ENCODE peak calls at places on chromosomes 12 and 14, in ten cellular contexts. One of them, this sample, is unnamed.

GRCh38 chr12:104736307-104736706 is 221.8 kb downstream of the SLC41A2 start:
- DNase-seq in WERI-Rb-1: no peak
- DNase-seq in dorsolateral prefrontal cortex: no peak
- DNase-seq in left ventricle myocardium inferior: no peak
- DNase-seq in CD4-positive, alpha-beta T cell: no peak
- DNase-seq in tibial artery: no peak
- DNase-seq in HepG2: no peak
- DNase-seq in upper lobe of right lung: no peak
- DNase-seq in cardiac fibroblast: peak
- DNase-seq in pancreas: no peak
- DNase-seq in this sample: peak

GRCh38 chr14:54828031-54828430 is 74.6 kb downstream of the GCH1 start:
- DNase-seq in WERI-Rb-1: no peak
- DNase-seq in dorsolateral prefrontal cortex: no peak
- DNase-seq in left ventricle myocardium inferior: no peak
- DNase-seq in CD4-positive, alpha-beta T cell: no peak
- DNase-seq in tibial artery: no peak
- DNase-seq in HepG2: no peak
- DNase-seq in upper lobe of right lung: no peak
- DNase-seq in cardiac fibroblast: no peak
- DNase-seq in pancreas: no peak
- DNase-seq in this sample: no peak

GRCh38 chr14:103935102-103935501 is 6.8 kb downstream of the TDRD9 start:
- DNase-seq in WERI-Rb-1: no peak
- DNase-seq in dorsolateral prefrontal cortex: no peak
- DNase-seq in left ventricle myocardium inferior: no peak
- DNase-seq in CD4-positive, alpha-beta T cell: no peak
- DNase-seq in tibial artery: no peak
- DNase-seq in HepG2: no peak
- DNase-seq in upper lobe of right lung: no peak
- DNase-seq in cardiac fibroblast: no peak
- DNase-seq in pancreas: no peak
- DNase-seq in this sample: no peak

GRCh38 chr12:62986844-62987243 is 51.9 kb upstream of the PPM1H start:
- DNase-seq in WERI-Rb-1: no peak
- DNase-seq in dorsolateral prefrontal cortex: no peak
- DNase-seq in left ventricle myocardium inferior: no peak
- DNase-seq in CD4-positive, alpha-beta T cell: no peak
- DNase-seq in tibial artery: no peak
- DNase-seq in HepG2: no peak
- DNase-seq in upper lobe of right lung: no peak
- DNase-seq in cardiac fibroblast: no peak
- DNase-seq in pancreas: no peak
- DNase-seq in this sample: no peak

GRCh38 chr14:59310644-59311043 is 122.2 kb downstream of the DAAM1 start:
- DNase-seq in WERI-Rb-1: no peak
- DNase-seq in dorsolateral prefrontal cortex: no peak
- DNase-seq in left ventricle myocardium inferior: no peak
- DNase-seq in CD4-positive, alpha-beta T cell: no peak
- DNase-seq in tibial artery: no peak
- DNase-seq in HepG2: no peak
- DNase-seq in upper lobe of right lung: no peak
- DNase-seq in cardiac fibroblast: no peak
- DNase-seq in pancreas: no peak
- DNase-seq in this sample: peak

GRCh38 chr12:54082402-54082892 is 28.8 kb downstream of the HOXC4 start:
- DNase-seq in WERI-Rb-1: peak
- DNase-seq in dorsolateral prefrontal cortex: no peak
- DNase-seq in left ventricle myocardium inferior: no peak
- DNase-seq in CD4-positive, alpha-beta T cell: peak
- DNase-seq in tibial artery: no peak
- DNase-seq in HepG2: no peak
- DNase-seq in upper lobe of right lung: no peak
- DNase-seq in cardiac fibroblast: no peak
- DNase-seq in pancreas: no peak
- DNase-seq in this sample: peak

GRCh38 chr12:100058482-100059029 is 73.8 kb upstream of the ANKS1B start:
- DNase-seq in WERI-Rb-1: no peak
- DNase-seq in dorsolateral prefrontal cortex: no peak
- DNase-seq in left ventricle myocardium inferior: no peak
- DNase-seq in CD4-positive, alpha-beta T cell: no peak
- DNase-seq in tibial artery: no peak
- DNase-seq in HepG2: no peak
- DNase-seq in upper lobe of right lung: no peak
- DNase-seq in cardiac fibroblast: peak
- DNase-seq in pancreas: no peak
- DNase-seq in this sample: peak

GRCh38 chr12:13248956-13249355 is 52.4 kb downstream of the EMP1 start:
- DNase-seq in WERI-Rb-1: no peak
- DNase-seq in dorsolateral prefrontal cortex: no peak
- DNase-seq in left ventricle myocardium inferior: no peak
- DNase-seq in CD4-positive, alpha-beta T cell: no peak
- DNase-seq in tibial artery: no peak
- DNase-seq in HepG2: no peak
- DNase-seq in upper lobe of right lung: no peak
- DNase-seq in cardiac fibroblast: peak
- DNase-seq in pancreas: no peak
- DNase-seq in this sample: no peak

GRCh38 chr14:54548491-54548890 is 18.4 kb upstream of the SAMD4A start:
- DNase-seq in WERI-Rb-1: no peak
- DNase-seq in dorsolateral prefrontal cortex: no peak
- DNase-seq in left ventricle myocardium inferior: no peak
- DNase-seq in CD4-positive, alpha-beta T cell: no peak
- DNase-seq in tibial artery: no peak
- DNase-seq in HepG2: no peak
- DNase-seq in upper lobe of right lung: no peak
- DNase-seq in cardiac fibroblast: no peak
- DNase-seq in pancreas: no peak
- DNase-seq in this sample: no peak

GRCh38 chr14:102699416-102700110 is 77.7 kb upstream of the TRAF3 start:
- DNase-seq in WERI-Rb-1: no peak
- DNase-seq in dorsolateral prefrontal cortex: no peak
- DNase-seq in left ventricle myocardium inferior: no peak
- DNase-seq in CD4-positive, alpha-beta T cell: no peak
- DNase-seq in tibial artery: no peak
- DNase-seq in HepG2: no peak
- DNase-seq in upper lobe of right lung: no peak
- DNase-seq in cardiac fibroblast: peak
- DNase-seq in pancreas: no peak
- DNase-seq in this sample: peak

GRCh38 chr12:98998697-98999299 is 353.7 kb downstream of the APAF1 start:
- DNase-seq in WERI-Rb-1: no peak
- DNase-seq in dorsolateral prefrontal cortex: no peak
- DNase-seq in left ventricle myocardium inferior: no peak
- DNase-seq in CD4-positive, alpha-beta T cell: no peak
- DNase-seq in tibial artery: no peak
- DNase-seq in HepG2: peak
- DNase-seq in upper lobe of right lung: no peak
- DNase-seq in cardiac fibroblast: peak
- DNase-seq in pancreas: no peak
- DNase-seq in this sample: peak

GRCh38 chr12:114995891-114996290 is 311.9 kb upstream of the TBX3 start:
- DNase-seq in WERI-Rb-1: no peak
- DNase-seq in dorsolateral prefrontal cortex: no peak
- DNase-seq in left ventricle myocardium inferior: no peak
- DNase-seq in CD4-positive, alpha-beta T cell: no peak
- DNase-seq in tibial artery: no peak
- DNase-seq in HepG2: no peak
- DNase-seq in upper lobe of right lung: no peak
- DNase-seq in cardiac fibroblast: peak
- DNase-seq in pancreas: no peak
- DNase-seq in this sample: peak

GRCh38 chr14:91377700-91378652 is 39.6 kb downstream of the CCDC88C start:
- DNase-seq in WERI-Rb-1: no peak
- DNase-seq in dorsolateral prefrontal cortex: no peak
- DNase-seq in left ventricle myocardium inferior: no peak
- DNase-seq in CD4-positive, alpha-beta T cell: no peak
- DNase-seq in tibial artery: no peak
- DNase-seq in HepG2: no peak
- DNase-seq in upper lobe of right lung: peak
- DNase-seq in cardiac fibroblast: no peak
- DNase-seq in pancreas: no peak
- DNase-seq in this sample: no peak
- TF ChIP-seq CTCF in WERI-Rb-1: no peak
- TF ChIP-seq CTCF in dorsolateral prefrontal cortex: no peak
- TF ChIP-seq CTCF in left ventricle myocardium inferior: no peak
- TF ChIP-seq CTCF in CD4-positive, alpha-beta T cell: no peak
- TF ChIP-seq CTCF in tibial artery: no peak
- TF ChIP-seq CTCF in HepG2: no peak
- TF ChIP-seq CTCF in upper lobe of right lung: no peak
- TF ChIP-seq CTCF in cardiac fibroblast: no peak
- TF ChIP-seq CTCF in pancreas: no peak
- TF ChIP-seq CTCF in this sample: no peak

GRCh38 chr12:17592472-17592871 is 497.5 kb downstream of the RERGL start:
- DNase-seq in WERI-Rb-1: no peak
- DNase-seq in dorsolateral prefrontal cortex: no peak
- DNase-seq in left ventricle myocardium inferior: no peak
- DNase-seq in CD4-positive, alpha-beta T cell: no peak
- DNase-seq in tibial artery: no peak
- DNase-seq in HepG2: no peak
- DNase-seq in upper lobe of right lung: no peak
- DNase-seq in cardiac fibroblast: no peak
- DNase-seq in pancreas: no peak
- DNase-seq in this sample: no peak

GRCh38 chr12:17591113-17591512 is 498.9 kb downstream of the RERGL start:
- DNase-seq in WERI-Rb-1: no peak
- DNase-seq in dorsolateral prefrontal cortex: no peak
- DNase-seq in left ventricle myocardium inferior: no peak
- DNase-seq in CD4-positive, alpha-beta T cell: no peak
- DNase-seq in tibial artery: no peak
- DNase-seq in HepG2: no peak
- DNase-seq in upper lobe of right lung: no peak
- DNase-seq in cardiac fibroblast: no peak
- DNase-seq in pancreas: no peak
- DNase-seq in this sample: no peak

GRCh38 chr12:17593715-17594406 is 496.1 kb downstream of the RERGL start:
- DNase-seq in WERI-Rb-1: no peak
- DNase-seq in dorsolateral prefrontal cortex: no peak
- DNase-seq in left ventricle myocardium inferior: no peak
- DNase-seq in CD4-positive, alpha-beta T cell: no peak
- DNase-seq in tibial artery: no peak
- DNase-seq in HepG2: no peak
- DNase-seq in upper lobe of right lung: no peak
- DNase-seq in cardiac fibroblast: no peak
- DNase-seq in pancreas: no peak
- DNase-seq in this sample: no peak

DNA sequence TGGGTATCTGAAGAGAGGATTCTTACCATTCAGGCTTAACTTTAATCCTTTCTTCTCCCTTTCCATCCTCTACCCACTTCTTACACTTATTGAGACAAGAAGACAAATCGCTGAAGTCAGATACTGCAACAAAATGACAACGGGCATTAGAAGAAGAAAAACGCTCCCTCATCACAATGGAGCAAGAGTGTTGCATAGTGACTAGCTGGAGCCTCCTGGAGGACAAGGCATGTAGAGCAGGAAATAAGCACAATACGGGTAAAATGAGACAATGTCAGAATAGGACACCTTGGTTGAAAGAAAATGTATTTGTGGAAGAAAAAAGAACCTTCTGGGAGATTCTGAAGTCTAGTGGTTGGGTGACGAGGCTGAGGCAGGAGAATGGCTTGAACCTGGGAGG is 501.0 kb downstream of the RERGL start:
- DNase-seq in WERI-Rb-1: peak
- DNase-seq in dorsolateral prefrontal cortex: no peak
- DNase-seq in left ventricle myocardium inferior: no peak
- DNase-seq in CD4-positive, alpha-beta T cell: no peak
- DNase-seq in tibial artery: no peak
- DNase-seq in HepG2: peak
- DNase-seq in upper lobe of right lung: no peak
- DNase-seq in cardiac fibroblast: peak
- DNase-seq in pancreas: no peak
- DNase-seq in this sample: peak
- TF ChIP-seq CTCF in WERI-Rb-1: peak
- TF ChIP-seq CTCF in dorsolateral prefrontal cortex: no peak
- TF ChIP-seq CTCF in left ventricle myocardium inferior: no peak
- TF ChIP-seq CTCF in CD4-positive, alpha-beta T cell: no peak
- TF ChIP-seq CTCF in tibial artery: no peak
- TF ChIP-seq CTCF in HepG2: peak
- TF ChIP-seq CTCF in upper lobe of right lung: peak
- TF ChIP-seq CTCF in cardiac fibroblast: peak
- TF ChIP-seq CTCF in pancreas: no peak
- TF ChIP-seq CTCF in this sample: peak

GRCh38 chr12:2548095-2548494 is 246.7 kb upstream of the FKBP4 start:
- DNase-seq in WERI-Rb-1: peak
- DNase-seq in dorsolateral prefrontal cortex: no peak
- DNase-seq in left ventricle myocardium inferior: no peak
- DNase-seq in CD4-positive, alpha-beta T cell: no peak
- DNase-seq in tibial artery: no peak
- DNase-seq in HepG2: no peak
- DNase-seq in upper lobe of right lung: peak
- DNase-seq in cardiac fibroblast: no peak
- DNase-seq in pancreas: no peak
- DNase-seq in this sample: no peak
- TF ChIP-seq CTCF in WERI-Rb-1: peak
- TF ChIP-seq CTCF in dorsolateral prefrontal cortex: no peak
- TF ChIP-seq CTCF in left ventricle myocardium inferior: no peak
- TF ChIP-seq CTCF in CD4-positive, alpha-beta T cell: no peak
- TF ChIP-seq CTCF in tibial artery: no peak
- TF ChIP-seq CTCF in HepG2: no peak
- TF ChIP-seq CTCF in upper lobe of right lung: no peak
- TF ChIP-seq CTCF in cardiac fibroblast: no peak
- TF ChIP-seq CTCF in pancreas: no peak
- TF ChIP-seq CTCF in this sample: no peak

GRCh38 chr14:21097616-21098133 is 780 bp downstream of the ZNF219 start:
- DNase-seq in WERI-Rb-1: peak
- DNase-seq in dorsolateral prefrontal cortex: no peak
- DNase-seq in left ventricle myocardium inferior: no peak
- DNase-seq in CD4-positive, alpha-beta T cell: no peak
- DNase-seq in tibial artery: no peak
- DNase-seq in HepG2: no peak
- DNase-seq in upper lobe of right lung: no peak
- DNase-seq in cardiac fibroblast: no peak
- DNase-seq in pancreas: peak
- DNase-seq in this sample: no peak

GRCh38 chr14:21099596-21099985 is 1.1 kb upstream of the ZNF219 start:
- DNase-seq in WERI-Rb-1: no peak
- DNase-seq in dorsolateral prefrontal cortex: no peak
- DNase-seq in left ventricle myocardium inferior: no peak
- DNase-seq in CD4-positive, alpha-beta T cell: no peak
- DNase-seq in tibial artery: no peak
- DNase-seq in HepG2: no peak
- DNase-seq in upper lobe of right lung: no peak
- DNase-seq in cardiac fibroblast: no peak
- DNase-seq in pancreas: no peak
- DNase-seq in this sample: no peak

GRCh38 chr14:21096889-21097615 is 1.4 kb downstream of the ZNF219 start:
- DNase-seq in WERI-Rb-1: peak
- DNase-seq in dorsolateral prefrontal cortex: no peak
- DNase-seq in left ventricle myocardium inferior: no peak
- DNase-seq in CD4-positive, alpha-beta T cell: no peak
- DNase-seq in tibial artery: no peak
- DNase-seq in HepG2: no peak
- DNase-seq in upper lobe of right lung: no peak
- DNase-seq in cardiac fibroblast: no peak
- DNase-seq in pancreas: no peak
- DNase-seq in this sample: no peak

GRCh38 chr14:21098892-21099595 is 589 bp upstream of the ZNF219 start:
- DNase-seq in WERI-Rb-1: no peak
- DNase-seq in dorsolateral prefrontal cortex: no peak
- DNase-seq in left ventricle myocardium inferior: no peak
- DNase-seq in CD4-positive, alpha-beta T cell: no peak
- DNase-seq in tibial artery: no peak
- DNase-seq in HepG2: no peak
- DNase-seq in upper lobe of right lung: no peak
- DNase-seq in cardiac fibroblast: no peak
- DNase-seq in pancreas: no peak
- DNase-seq in this sample: no peak

GRCh38 chr14:21098134-21098891 is at the start of gene ZNF219:
- DNase-seq in WERI-Rb-1: peak
- DNase-seq in dorsolateral prefrontal cortex: no peak
- DNase-seq in left ventricle myocardium inferior: peak
- DNase-seq in CD4-positive, alpha-beta T cell: no peak
- DNase-seq in tibial artery: peak
- DNase-seq in HepG2: peak
- DNase-seq in upper lobe of right lung: peak
- DNase-seq in cardiac fibroblast: peak
- DNase-seq in pancreas: peak
- DNase-seq in this sample: peak
- TF ChIP-seq CTCF in WERI-Rb-1: no peak
- TF ChIP-seq CTCF in dorsolateral prefrontal cortex: no peak
- TF ChIP-seq CTCF in left ventricle myocardium inferior: peak
- TF ChIP-seq CTCF in CD4-positive, alpha-beta T cell: no peak
- TF ChIP-seq CTCF in tibial artery: no peak
- TF ChIP-seq CTCF in HepG2: no peak
- TF ChIP-seq CTCF in upper lobe of right lung: no peak
- TF ChIP-seq CTCF in cardiac fibroblast: no peak
- TF ChIP-seq CTCF in pancreas: no peak
- TF ChIP-seq CTCF in this sample: no peak